ENCODE peak calls at places on chromosomes 7 and 10, in nine cellular contexts. H is stimulated activated CD4-positive, alpha-beta T cell treated with anti-CD3 and anti-CD28 coated beads, Interleukin-15, amount 100 ng/mL, for 1 hour; C is NCI-H69; L is chondrocyte; V is RPMI8226; G is kidney glomerular epithelial cell; Z is stimulated activated CD8-positive, alpha-beta memory T cell treated with anti-CD3 and anti-CD28 coated beads, Interleukin-7, amount 100 ng/mL, for 1 hour; W is prostate gland; K is Kasumi-1. R is an unnamed sample.

GRCh38 chr7:53111061-53111460 is 75.6 kb downstream of the POM121L12 start:
- DNase-seq in W (no peak), Z (no peak), H (no peak), C (no peak), V (no peak), K (no peak), G (no peak), L (no peak), R (no peak)

GRCh38 chr7:37285701-37286475 is 162.8 kb downstream of the ELMO1 start:
- DNase-seq in V (peak; percentile 23), L (no peak), K (no peak), C (peak; percentile 16), Z (no peak), G (no peak), H (no peak), W (no peak), R (no peak)

GRCh38 chr10:91856637-91857036 is 52.6 kb downstream of the FGFBP3 start:
- DNase-seq in Z (no peak), G (peak; percentile 7), H (no peak), W (no peak), C (peak; percentile 5), L (no peak), K (no peak), V (peak; percentile 6), R (no peak)

GRCh38 chr7:32043688-32044087 is 26.5 kb downstream of the PDE1C start:
- DNase-seq in V (no peak), L (no peak), C (no peak), K (no peak), Z (no peak), H (no peak), G (peak; percentile 95), W (no peak), R (no peak)

GRCh38 chr10:14397069-14397468 is 66.3 kb upstream of the FRMD4A start:
- DNase-seq in Z (no peak), C (no peak), V (no peak), G (peak; percentile 95), H (no peak), K (no peak), L (peak; percentile 94), W (no peak), R (no peak)

GRCh38 chr7:22361795-22362194 is 4.8 kb upstream of the RAPGEF5 start:
- DNase-seq in L (no peak), H (no peak), Z (no peak), W (peak; percentile 13), K (no peak), G (no peak), C (peak; percentile 97), V (no peak), R (no peak)

GRCh38 chr10:34078798-34079470 is 736.2 kb downstream of the PARD3 start:
- DNase-seq in Z (no peak), H (no peak), G (no peak), W (no peak), C (no peak), L (no peak), V (no peak), K (no peak), R (no peak)

GRCh38 chr7:83150310-83150709 is 12.4 kb downstream of the PCLO start:
- DNase-seq in H (no peak), G (no peak), K (no peak), C (no peak), L (no peak), V (no peak), Z (no peak), W (no peak), R (no peak)

GRCh38 chr10:35442006-35442405 is 105.7 kb downstream of the CCNY start:
- DNase-seq in V (no peak), W (no peak), C (no peak), K (no peak), G (no peak), Z (no peak), L (no peak), H (no peak), R (no peak)

GRCh38 chr10:130045801-130046321 is 64.8 kb downstream of the C10orf143 start:
- DNase-seq in W (no peak), V (no peak), Z (no peak), K (no peak), L (no peak), C (no peak), G (no peak), H (no peak), R (no peak)

GRCh38 chr7:92881091-92881485 is 44.7 kb upstream of the CDK6 start:
- DNase-seq in Z (no peak), C (no peak), W (no peak), G (no peak), V (no peak), L (peak; percentile 51), H (no peak), K (no peak), R (no peak)

GRCh38 chr10:92894081-92894480 is 45.8 kb downstream of the EXOC6 start:
- DNase-seq in Z (no peak), L (no peak), G (no peak), H (no peak), K (no peak), W (no peak), V (no peak), C (peak; percentile 23), R (no peak)

GRCh38 chr7:2195403-2196246 is 37.1 kb downstream of the MAD1L1 start:
- DNase-seq in L (no peak), H (no peak), C (peak; percentile 24), W (peak; percentile 91), K (no peak), V (no peak), Z (no peak), G (no peak), R (no peak)

GRCh38 chr7:142616842-142617241 is 132.4 kb upstream of the PRSS1 start:
- DNase-seq in H (no peak), L (no peak), C (no peak), W (no peak), V (no peak), G (no peak), K (no peak), Z (no peak), R (no peak)